ENCODE peak calls at places on chromosomes 3 and 15, in seven cellular contexts. O, F, W, U, D, N and K are unnamed samples.

GRCh38 chr3:129314757-129315385 is 36.2 kb downstream of the HMCES start:
- DNase-seq in O (peak; percentile 75), F (peak; percentile 79), W (peak; percentile 92), U (peak; percentile 73), D (peak; percentile 86), N (peak; percentile 92), K (peak; percentile 85)

GRCh38 chr3:35789039-35789438 is 149.7 kb downstream of the ARPP21 start:
- DNase-seq in O (no peak), F (no peak), W (no peak), U (no peak), D (no peak), N (no peak), K (no peak)

GRCh38 chr3:106380232-106380631 is 511.4 kb upstream of the CBLB start:
- DNase-seq in O (no peak), F (no peak), W (no peak), U (no peak), D (no peak), N (no peak), K (no peak)

GRCh38 chr3:8885806-8886205 is 77.5 kb downstream of the RAD18 start:
- DNase-seq in O (no peak), F (no peak), W (no peak), U (no peak), D (no peak), N (no peak), K (no peak)

GRCh38 chr3:158269896-158270295 is 160.0 kb downstream of the RSRC1 start:
- DNase-seq in O (no peak), F (no peak), W (no peak), U (no peak), D (no peak), N (no peak), K (no peak)

GRCh38 chr3:64176461-64176996 is 48.7 kb downstream of the PRICKLE2 start:
- DNase-seq in O (no peak), F (no peak), W (no peak), U (no peak), D (no peak), N (no peak), K (no peak)

GRCh38 chr3:71191031-71191482 is 392.5 kb downstream of the FOXP1 start:
- DNase-seq in O (no peak), F (no peak), W (no peak), U (no peak), D (no peak), N (peak; percentile 43), K (no peak)

GRCh38 chr3:197466586-197467399 is 89.0 kb downstream of the BDH1 start:
- DNase-seq in O (no peak), F (no peak), W (no peak), U (peak; percentile 38), D (no peak), N (no peak), K (no peak)

GRCh38 chr3:188339410-188340295 is 185.7 kb downstream of the LPP start:
- DNase-seq in O (no peak), F (no peak), W (no peak), U (no peak), D (no peak), N (no peak), K (no peak)

GRCh38 chr15:79815468-79815867 is 81.3 kb downstream of the MTHFS start:
- DNase-seq in O (no peak), F (no peak), W (no peak), U (no peak), D (no peak), N (no peak), K (no peak)

GRCh38 chr3:13352621-13353131 is 67.4 kb downstream of the NUP210 start:
- DNase-seq in O (no peak), F (peak; percentile 93), W (no peak), U (no peak), D (no peak), N (no peak), K (no peak)

GRCh38 chr15:85116925-85117646 is 135.4 kb downstream of the PDE8A start:
- DNase-seq in O (no peak), F (no peak), W (no peak), U (no peak), D (no peak), N (no peak), K (no peak)

GRCh38 chr3:16031434-16031833 is 143.0 kb upstream of the GALNT15 start:
- DNase-seq in O (no peak), F (no peak), W (no peak), U (no peak), D (no peak), N (no peak), K (no peak)

GRCh38 chr3:184289426-184289938 is 9.6 kb upstream of the PSMD2 start:
- DNase-seq in O (peak; percentile 59), F (peak; percentile 75), W (no peak), U (peak; percentile 74), D (no peak), N (no peak), K (peak; percentile 57)

GRCh38 chr3:46221368-46221767 is 13.3 kb upstream of the CCR1 start:
- DNase-seq in O (no peak), F (no peak), W (no peak), U (no peak), D (no peak), N (no peak), K (no peak)

GRCh38 chr3:40925228-40925627 is 274.1 kb upstream of the CTNNB1 start:
- DNase-seq in O (no peak), F (no peak), W (no peak), U (no peak), D (no peak), N (no peak), K (no peak)

GRCh38 chr3:64445318-64446300 is 220.3 kb upstream of the PRICKLE2 start:
- DNase-seq in O (peak; percentile 60), F (no peak), W (no peak), U (peak; percentile 35), D (no peak), N (no peak), K (peak; percentile 18)

GRCh38 chr3:36960502-36960901 is 15.6 kb upstream of the TRANK1 start:
- DNase-seq in O (no peak), F (no peak), W (no peak), U (no peak), D (no peak), N (no peak), K (no peak)

GRCh38 chr3:36956155-36956554 is 11.3 kb upstream of the TRANK1 start:
- DNase-seq in O (no peak), F (no peak), W (no peak), U (no peak), D (no peak), N (no peak), K (no peak)

GRCh38 chr3:36957072-36957471 is 12.2 kb upstream of the TRANK1 start:
- DNase-seq in O (no peak), F (peak; percentile 54), W (no peak), U (no peak), D (no peak), N (no peak), K (no peak)

GRCh38 chr3:36959821-36960220 is 15.0 kb upstream of the TRANK1 start:
- DNase-seq in O (no peak), F (no peak), W (no peak), U (no peak), D (no peak), N (no peak), K (no peak)

GRCh38 chr3:36957862-36958686 is 13.2 kb upstream of the TRANK1 start:
- DNase-seq in O (no peak), F (peak; percentile 94), W (no peak), U (peak; percentile 58), D (no peak), N (no peak), K (peak; percentile 20)
- TF ChIP-seq EP300 in O (no peak), F (peak; percentile 99), W (no peak), U (no peak), D (no peak), N (no peak), K (no peak)

DNA sequence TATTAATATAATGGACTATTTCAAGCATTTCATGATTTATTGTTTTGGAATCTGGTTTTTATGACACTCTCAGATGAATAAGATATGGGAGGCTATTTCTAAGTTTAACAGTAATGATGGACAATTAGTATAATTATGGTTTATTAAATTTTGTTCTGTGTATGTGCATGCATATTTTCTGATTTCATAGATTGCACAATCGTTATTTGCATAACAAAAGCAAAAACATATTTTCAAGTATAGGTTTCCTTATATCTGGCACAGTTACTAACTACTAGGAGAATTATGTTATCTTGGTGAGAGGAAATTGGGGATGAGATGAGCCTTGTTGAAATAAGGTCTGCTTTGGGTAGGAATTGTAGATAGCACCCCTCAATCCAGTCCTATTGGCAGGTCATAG is 413.1 kb downstream of the MCTP2 start:
- DNase-seq in O (no peak), F (no peak), W (no peak), U (no peak), D (no peak), N (no peak), K (no peak)
- TF ChIP-seq EP300 in O (no peak), F (no peak), W (no peak), U (no peak), D (no peak), N (no peak), K (no peak)

GRCh38 chr15:33964665-33965040 is 3.6 kb upstream of the CHRM5 start:
- DNase-seq in O (no peak), F (no peak), W (no peak), U (no peak), D (no peak), N (no peak), K (no peak)

GRCh38 chr15:33963831-33964664 is 4.2 kb upstream of the CHRM5 start:
- DNase-seq in O (no peak), F (peak; percentile 22), W (no peak), U (peak; percentile 24), D (no peak), N (peak; percentile 5), K (no peak)

GRCh38 chr15:33971811-33972210 is 3.5 kb downstream of the CHRM5 start:
- DNase-seq in O (no peak), F (no peak), W (no peak), U (no peak), D (no peak), N (no peak), K (no peak)

GRCh38 chr15:33968224-33968623 is at the start of gene CHRM5:
- DNase-seq in O (no peak), F (no peak), W (no peak), U (no peak), D (no peak), N (no peak), K (no peak)
- TF ChIP-seq EP300 in O (no peak), F (no peak), W (no peak), U (no peak), D (no peak), N (no peak), K (no peak)

DNA sequence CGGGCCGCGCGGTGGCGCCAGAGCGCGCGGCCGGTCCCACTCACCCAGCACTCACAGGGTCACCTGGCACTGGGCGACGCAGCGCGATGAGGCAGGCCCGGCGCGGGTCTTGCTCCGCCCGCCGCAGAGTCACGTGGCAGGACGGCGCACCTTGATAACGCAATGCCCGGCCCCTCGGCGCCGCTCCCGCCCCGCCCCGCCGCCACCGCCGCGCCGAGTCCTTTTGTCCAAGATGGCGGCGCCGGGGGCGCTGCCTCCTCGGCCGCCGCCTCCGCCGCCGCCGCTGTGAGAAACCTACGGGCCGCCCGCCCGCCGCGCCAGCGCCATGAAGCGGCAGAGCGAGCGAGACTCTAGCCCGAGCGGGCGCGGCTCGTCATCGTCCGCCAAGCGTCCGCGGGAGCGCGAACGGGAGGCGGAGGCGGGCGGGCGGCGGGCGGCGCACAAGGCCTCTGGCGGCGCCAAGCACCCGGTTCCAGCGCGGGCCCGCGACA is at the start of gene RBM15B:
- DNase-seq in O (peak; percentile 98), F (peak; percentile 83), W (peak; percentile 98), U (peak; percentile 82), D (peak; percentile 97), N (peak; percentile 90), K (peak; percentile 98)
- TF ChIP-seq EP300 in O (peak; percentile 14), F (no peak), W (no peak), U (no peak), D (peak; percentile 51), N (no peak), K (no peak)

GRCh38 chr3:100776097-100776729 is 66.9 kb downstream of the TFG start:
- DNase-seq in O (no peak), F (no peak), W (no peak), U (no peak), D (no peak), N (no peak), K (no peak)
- TF ChIP-seq EP300 in O (no peak), F (no peak), W (no peak), U (no peak), D (no peak), N (no peak), K (no peak)